ENCODE peak calls at places on chromosomes 3 and 15, in eight cellular contexts. M is breast epithelium, A is spleen, X is right atrium auricular region, U is cardiac muscle cell, J is fibroblast of lung, R is aorta, V is ovary. F is an unnamed sample.

GRCh38 chr3:129343643-129344360 is 65.1 kb downstream of the HMCES start:
- DNase-seq in M (no peak), A (no peak), X (no peak), U (peak; percentile 49), J (peak; percentile 27), R (peak; percentile 83), V (no peak), F (peak; percentile 53)

GRCh38 chr15:89307046-89307587 is 27.5 kb downstream of the POLG start:
- DNase-seq in M (no peak), A (no peak), X (no peak), U (peak; percentile 26), J (peak; percentile 57), R (no peak), V (no peak), F (no peak)

GRCh38 chr15:81002004-81002253 is 1.2 kb downstream of the TLNRD1 start:
- DNase-seq in M (no peak), A (peak; percentile 92), X (no peak), U (no peak), J (no peak), R (no peak), V (no peak), F (no peak)

GRCh38 chr3:148612278-148612677 is 85.4 kb upstream of the AGTR1 start:
- DNase-seq in M (no peak), A (no peak), X (no peak), U (no peak), J (no peak), R (no peak), V (no peak), F (no peak)

GRCh38 chr3:128366652-128367051 is 100.0 kb downstream of the DNAJB8 start:
- DNase-seq in M (no peak), A (no peak), X (no peak), U (no peak), J (peak; percentile 17), R (peak; percentile 20), V (no peak), F (no peak)

GRCh38 chr3:9806688-9807589 is 3.1 kb upstream of the TTLL3 start:
- DNase-seq in M (no peak), A (no peak), X (no peak), U (no peak), J (no peak), R (peak; percentile 41), V (no peak), F (no peak)

GRCh38 chr15:96326551-96327154 is 3.8 kb upstream of the NR2F2 start:
- DNase-seq in M (peak; percentile 59), A (no peak), X (no peak), U (peak; percentile 78), J (peak; percentile 60), R (peak; percentile 85), V (peak; percentile 66), F (peak; percentile 30)

GRCh38 chr3:194097141-194097880 is 38.6 kb upstream of the HES1 start:
- DNase-seq in M (no peak), A (no peak), X (no peak), U (no peak), J (peak; percentile 24), R (no peak), V (no peak), F (no peak)

GRCh38 chr3:78957456-78957855 is 810.3 kb downstream of the ROBO1 start:
- DNase-seq in M (no peak), A (no peak), X (no peak), U (no peak), J (no peak), R (no peak), V (no peak), F (no peak)

GRCh38 chr15:62618432-62618831 is 424.1 kb upstream of the TPM1 start:
- DNase-seq in M (no peak), A (no peak), X (no peak), U (peak; percentile 58), J (peak; percentile 93), R (no peak), V (no peak), F (no peak)

GRCh38 chr3:108736821-108737220 is 20.4 kb downstream of the RETNLB start:
- DNase-seq in M (no peak), A (no peak), X (no peak), U (no peak), J (no peak), R (no peak), V (no peak), F (no peak)

GRCh38 chr15:47885921-47886320 is 168.6 kb downstream of the SEMA6D start:
- DNase-seq in M (no peak), A (no peak), X (no peak), U (peak; percentile 40), J (peak; percentile 90), R (no peak), V (no peak), F (no peak)

GRCh38 chr3:114509756-114510155 is 215.9 kb downstream of the TIGIT start:
- DNase-seq in M (no peak), A (no peak), X (no peak), U (no peak), J (no peak), R (no peak), V (no peak), F (no peak)

GRCh38 chr3:146640955-146641867 is 36.1 kb upstream of the PLSCR5 start:
- DNase-seq in M (no peak), A (no peak), X (no peak), U (peak; percentile 57), J (peak; percentile 20), R (no peak), V (no peak), F (no peak)

GRCh38 chr3:180026997-180027396 is 9.7 kb downstream of the PEX5L start:
- DNase-seq in M (no peak), A (no peak), X (no peak), U (no peak), J (no peak), R (no peak), V (no peak), F (no peak)

GRCh38 chr3:73036694-73037368 is 24.6 kb upstream of the EBLN2 start:
- DNase-seq in M (no peak), A (no peak), X (no peak), U (no peak), J (peak; percentile 51), R (no peak), V (no peak), F (no peak)

GRCh38 chr15:65460948-65461347 is 38.2 kb upstream of the IGDCC4 start:
- DNase-seq in M (no peak), A (no peak), X (no peak), U (peak; percentile 2), J (peak; percentile 49), R (no peak), V (no peak), F (no peak)

GRCh38 chr3:20080956-20081554 is 40.8 kb downstream of the KAT2B start:
- DNase-seq in M (peak; percentile 54), A (peak; percentile 88), X (peak; percentile 70), U (no peak), J (peak; percentile 33), R (peak; percentile 79), V (no peak), F (peak; percentile 19)

DNA sequence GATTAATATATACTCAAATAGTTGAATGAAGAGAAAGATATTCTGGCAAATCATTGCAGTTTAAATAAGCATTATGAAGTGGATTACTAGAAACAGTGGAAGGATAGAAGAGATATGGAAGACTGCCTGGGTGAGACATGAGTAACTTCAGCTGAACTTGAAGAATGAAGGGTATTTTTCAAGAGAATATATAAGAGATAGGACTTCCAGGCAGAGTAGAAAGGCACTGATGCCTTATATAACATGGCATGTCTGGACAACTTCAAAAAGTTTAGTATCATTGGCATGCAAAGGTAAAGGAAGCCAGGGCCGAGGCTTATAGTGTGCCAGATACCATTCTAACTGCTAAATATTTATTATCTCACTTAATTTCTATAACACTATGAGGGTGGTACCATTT is 126.5 kb upstream of the SLC7A14 start:
- DNase-seq in M (no peak), A (no peak), X (no peak), U (no peak), J (peak; percentile 63), R (no peak), V (no peak), F (no peak)
- H3K27ac ChIP-seq in M (no peak overlapping the region), A (no peak overlapping the region), X (no peak overlapping the region), U (no peak overlapping the region), J (peak overlapping the region; percentile 18), R (no peak overlapping the region), V (no peak overlapping the region), F (no peak overlapping the region)

GRCh38 chr3:188269040-188269439 is 115.1 kb downstream of the LPP start:
- DNase-seq in M (no peak), A (no peak), X (no peak), U (no peak), J (no peak), R (no peak), V (no peak), F (no peak)
- H3K4me1 ChIP-seq in M (peaks cover 14% of the 10 kb centered on the region), A (peaks cover 53% of the 10 kb centered on the region), X (peaks cover 80% of the 10 kb centered on the region), U (peaks cover 51% of the 10 kb centered on the region), J (peaks cover 56% of the 10 kb centered on the region), R (peaks cover 32% of the 10 kb centered on the region), V (peaks cover 19% of the 10 kb centered on the region), F (peaks cover 65% of the 10 kb centered on the region)

DNA sequence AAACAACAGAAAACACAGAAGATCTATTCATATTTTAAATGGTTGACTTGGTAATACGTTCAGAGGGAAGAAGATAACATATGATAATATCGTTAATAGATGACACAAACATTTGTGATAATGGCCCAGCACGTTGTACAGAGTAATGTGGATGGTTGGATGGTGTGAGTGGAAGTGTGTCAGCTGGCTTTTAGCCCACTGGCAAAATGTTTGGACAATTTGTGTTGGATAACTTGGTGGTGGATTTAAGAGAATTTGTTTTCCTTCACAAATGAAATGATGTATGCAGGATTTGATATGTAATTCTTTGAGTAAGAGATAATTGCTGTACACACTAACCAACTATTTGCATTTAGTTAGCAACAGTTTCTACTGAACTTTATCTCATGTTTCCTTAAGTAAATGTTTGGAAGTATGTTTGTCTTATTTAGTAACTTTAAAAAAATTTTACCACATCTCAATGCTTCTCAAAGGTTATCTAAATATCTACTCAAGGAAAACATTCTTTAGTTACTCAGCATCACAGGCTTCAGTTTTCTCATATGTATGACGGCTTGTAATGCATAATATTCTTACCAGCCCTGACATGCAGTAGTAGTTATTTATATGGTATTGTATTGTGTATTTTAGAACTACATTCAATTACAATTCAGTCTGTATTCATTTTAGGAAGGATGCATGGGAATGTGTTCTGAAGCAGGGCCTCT is 328.5 kb upstream of the GOLIM4 start:
- DNase-seq in M (no peak), A (no peak), X (no peak), U (no peak), J (peak; percentile 79), R (no peak), V (no peak), F (no peak)
- H3K27ac ChIP-seq in M (no peak overlapping the region), A (no peak overlapping the region), X (no peak overlapping the region), U (no peak overlapping the region), J (no peak overlapping the region), R (no peak overlapping the region), V (no peak overlapping the region), F (no peak overlapping the region)

GRCh38 chr15:58512522-58512921 is 80.7 kb downstream of the LIPC start:
- DNase-seq in M (no peak), A (no peak), X (no peak), U (no peak), J (no peak), R (no peak), V (no peak), F (no peak)
- H3K4me1 ChIP-seq in M (no peaks in the 10 kb centered on the region), A (peaks cover 31% of the 10 kb centered on the region), X (peaks cover 4% of the 10 kb centered on the region), U (no peaks in the 10 kb centered on the region), J (no peaks in the 10 kb centered on the region), R (no peaks in the 10 kb centered on the region), V (no peaks in the 10 kb centered on the region), F (no peaks in the 10 kb centered on the region)

F was measured in transverse colon.